ENCODE peak calls at places on chromosome 16, in ten cellular contexts. W is AG10803, B is brain microvascular endothelial cell, G is OCI-LY7, J is cardiac muscle cell, N is prostate gland, Y is astrocyte of the spinal cord, R is mucosa of descending colon, F is IMR-90, I is neural progenitor cell. U is an unnamed sample.

GRCh38 chr16:78538284-78538683 is 438.8 kb downstream of the WWOX start:
- DNase-seq in W (no peak), B (no peak), G (no peak), J (no peak), N (no peak), Y (no peak), R (no peak), F (no peak), I (no peak), U (no peak)

GRCh38 chr16:25265968-25266367 is 8.3 kb upstream of the ZKSCAN2 start:
- DNase-seq in W (no peak), B (no peak), G (no peak), J (no peak), N (no peak), Y (no peak), R (no peak), F (no peak), I (no peak), U (no peak)

GRCh38 chr16:68328860-68329370 is 18.1 kb downstream of the PRMT7 start:
- DNase-seq in W (no peak), B (no peak), G (no peak), J (no peak), N (no peak), Y (no peak), R (no peak), F (no peak), I (no peak), U (no peak)

GRCh38 chr16:88628512-88628974 is 9.8 kb upstream of the IL17C start:
- DNase-seq in W (no peak), B (no peak), G (peak), J (peak), N (no peak), Y (no peak), R (no peak), F (no peak), I (peak), U (peak)

GRCh38 chr16:50653633-50654524 is 27.2 kb downstream of the SNX20 start:
- DNase-seq in W (no peak), B (no peak), G (no peak), J (no peak), N (no peak), Y (no peak), R (no peak), F (no peak), I (peak), U (no peak)

GRCh38 chr16:55842369-55843104 is 9.6 kb upstream of the CES1 start:
- DNase-seq in W (peak), B (peak), G (peak), J (peak), N (peak), Y (peak), R (no peak), F (peak), I (peak), U (peak)

GRCh38 chr16:10114411-10114810 is 67.8 kb downstream of the GRIN2A start:
- DNase-seq in W (peak), B (peak), G (no peak), J (no peak), N (no peak), Y (peak), R (no peak), F (no peak), I (no peak), U (no peak)

GRCh38 chr16:55010492-55011260 is 80.0 kb downstream of the IRX5 start:
- DNase-seq in W (peak), B (no peak), G (no peak), J (no peak), N (no peak), Y (no peak), R (no peak), F (no peak), I (no peak), U (no peak)

GRCh38 chr16:4358831-4359561 is 7.9 kb upstream of the PAM16 start:
- DNase-seq in W (no peak), B (no peak), G (peak), J (peak), N (no peak), Y (no peak), R (peak), F (no peak), I (peak), U (peak)

GRCh38 chr16:14303182-14303618 is 232.1 kb downstream of the MRTFB start:
- DNase-seq in W (no peak), B (no peak), G (no peak), J (peak), N (no peak), Y (no peak), R (no peak), F (peak), I (peak), U (peak)

GRCh38 chr16:10749680-10750035 is 6.0 kb downstream of the NUBP1 start:
- DNase-seq in W (peak), B (no peak), G (no peak), J (no peak), N (no peak), Y (no peak), R (no peak), F (peak), I (no peak), U (peak)

GRCh38 chr16:75011634-75012307 is 12.9 kb downstream of the ZNRF1 start:
- DNase-seq in W (peak), B (peak), G (no peak), J (no peak), N (no peak), Y (peak), R (no peak), F (peak), I (no peak), U (peak)

GRCh38 chr16:68000024-68000423 is 740 bp upstream of the DPEP2 start:
- DNase-seq in W (no peak), B (no peak), G (peak), J (no peak), N (no peak), Y (no peak), R (no peak), F (no peak), I (no peak), U (no peak)

GRCh38 chr16:89052824-89053724 is 40.6 kb upstream of the ACSF3 start:
- DNase-seq in W (peak), B (no peak), G (no peak), J (no peak), N (peak), Y (peak), R (peak), F (peak), I (no peak), U (no peak)

GRCh38 chr16:12187939-12188673 is 211.6 kb downstream of the SNX29 start:
- DNase-seq in W (peak), B (no peak), G (no peak), J (no peak), N (no peak), Y (no peak), R (no peak), F (no peak), I (no peak), U (no peak)

GRCh38 chr16:69921125-69921524 is 30.0 kb upstream of the CLEC18A start:
- DNase-seq in W (peak), B (peak), G (no peak), J (no peak), N (no peak), Y (peak), R (no peak), F (peak), I (no peak), U (peak)

GRCh38 chr16:74726736-74727135 is 26.1 kb upstream of the MLKL start:
- DNase-seq in W (no peak), B (peak), G (peak), J (no peak), N (no peak), Y (no peak), R (no peak), F (no peak), I (no peak), U (peak)

GRCh38 chr16:24102120-24102740 is 153.9 kb upstream of the CACNG3 start:
- DNase-seq in W (no peak), B (no peak), G (no peak), J (no peak), N (no peak), Y (no peak), R (no peak), F (no peak), I (no peak), U (no peak)

GRCh38 chr16:14283786-14284185 is 212.7 kb downstream of the MRTFB start:
- DNase-seq in W (no peak), B (no peak), G (no peak), J (no peak), N (no peak), Y (no peak), R (no peak), F (no peak), I (no peak), U (no peak)

GRCh38 chr16:69204106-69204655 is 17.2 kb downstream of the SNTB2 start:
- DNase-seq in W (no peak), B (no peak), G (no peak), J (no peak), N (no peak), Y (peak), R (no peak), F (no peak), I (no peak), U (no peak)

GRCh38 chr16:50093607-50094570 is 28.1 kb downstream of the HEATR3 start:
- DNase-seq in W (peak), B (peak), G (no peak), J (no peak), N (peak), Y (peak), R (no peak), F (no peak), I (no peak), U (peak)

GRCh38 chr16:22220714-22221113 is 14.6 kb downstream of the EEF2K start:
- DNase-seq in W (no peak), B (no peak), G (no peak), J (no peak), N (peak), Y (no peak), R (no peak), F (no peak), I (no peak), U (peak)

GRCh38 chr16:66701061-66701460 is 4.5 kb upstream of the CMTM4 start:
- DNase-seq in W (no peak), B (no peak), G (peak), J (no peak), N (no peak), Y (no peak), R (no peak), F (no peak), I (no peak), U (peak)

GRCh38 chr16:50154369-50154947 is 1.4 kb downstream of the TENT4B start:
- DNase-seq in W (peak), B (no peak), G (no peak), J (peak), N (no peak), Y (no peak), R (no peak), F (no peak), I (no peak), U (peak)

GRCh38 chr16:87417511-87417910 is 25.4 kb downstream of the MAP1LC3B start:
- DNase-seq in W (no peak), B (no peak), G (no peak), J (no peak), N (no peak), Y (no peak), R (no peak), F (no peak), I (no peak), U (no peak)

GRCh38 chr16:12675852-12676251 is 127.8 kb downstream of the CPPED1 start:
- DNase-seq in W (peak), B (peak), G (no peak), J (no peak), N (no peak), Y (peak), R (no peak), F (peak), I (no peak), U (peak)

GRCh38 chr16:54655171-54655590 is 275.5 kb upstream of the IRX5 start:
- DNase-seq in W (peak), B (no peak), G (no peak), J (peak), N (peak), Y (peak), R (no peak), F (no peak), I (peak), U (peak)

GRCh38 chr16:50002190-50002589 is 22.8 kb upstream of the CNEP1R1 start:
- DNase-seq in W (no peak), B (no peak), G (no peak), J (no peak), N (no peak), Y (no peak), R (no peak), F (no peak), I (no peak), U (peak)

GRCh38 chr16:85056211-85056748 is 28.7 kb downstream of the KIAA0513 start:
- DNase-seq in W (peak), B (no peak), G (peak), J (peak), N (no peak), Y (no peak), R (no peak), F (peak), I (peak), U (peak)
- TF ChIP-seq CTCF in W (peak), B (peak), G (peak), J (peak), N (peak), Y (peak), R (no peak), F (peak), I (peak), U (peak)

DNA sequence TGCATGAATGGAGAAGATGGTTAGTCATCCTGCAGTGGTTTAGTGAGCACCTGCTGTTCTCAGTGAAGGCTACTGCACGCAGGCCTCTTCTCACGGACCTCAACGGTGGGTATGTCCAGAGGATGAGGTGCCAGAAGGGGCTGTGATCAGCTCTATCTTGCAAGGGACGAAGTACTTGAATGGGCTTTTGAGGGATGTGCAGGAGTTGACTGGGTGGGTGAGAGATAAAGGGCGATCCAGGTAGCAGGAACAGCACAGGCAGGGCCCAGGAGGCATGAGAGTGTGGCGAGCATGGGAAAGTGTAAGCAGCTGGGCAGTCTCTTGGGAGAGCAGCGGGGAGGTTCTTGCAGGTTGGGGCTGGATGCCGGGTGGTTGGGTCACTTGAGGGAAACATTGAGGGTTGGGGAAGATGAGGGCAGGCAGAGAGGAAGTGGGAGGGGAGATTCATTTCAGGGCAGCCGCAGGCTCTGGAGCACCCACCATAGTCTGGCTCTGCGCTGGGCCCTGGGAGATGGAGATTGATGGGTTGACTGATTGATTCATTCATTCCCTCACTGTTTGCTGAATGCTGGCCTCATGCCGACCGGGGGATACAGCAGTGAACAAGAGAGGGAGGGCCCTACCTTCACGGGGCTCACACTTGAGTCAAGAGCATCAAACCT is 115.1 kb upstream of the CIBAR2 start:
- DNase-seq in W (no peak), B (no peak), G (peak), J (no peak), N (no peak), Y (peak), R (no peak), F (no peak), I (no peak), U (no peak)
- H3K4me3 ChIP-seq in W (no peak), B (no peak), G (no peak), J (no peak), N (no peak), Y (no peak), R (no peak), F (no peak), I (no peak), U (no peak)

GRCh38 chr16:15961557-15962205 is 12.3 kb downstream of the ABCC1 start:
- DNase-seq in W (no peak), B (no peak), G (no peak), J (no peak), N (no peak), Y (no peak), R (no peak), F (no peak), I (no peak), U (no peak)

GRCh38 chr16:15960124-15960971 is 10.9 kb downstream of the ABCC1 start:
- DNase-seq in W (no peak), B (no peak), G (no peak), J (no peak), N (no peak), Y (no peak), R (no peak), F (no peak), I (no peak), U (no peak)

GRCh38 chr16:15958703-15959348 is 9.4 kb downstream of the ABCC1 start:
- DNase-seq in W (no peak), B (no peak), G (no peak), J (no peak), N (no peak), Y (no peak), R (no peak), F (no peak), I (peak), U (no peak)

GRCh38 chr16:15963307-15963910 is 14.0 kb downstream of the ABCC1 start:
- DNase-seq in W (no peak), B (no peak), G (peak), J (no peak), N (no peak), Y (no peak), R (no peak), F (no peak), I (no peak), U (no peak)

DNA sequence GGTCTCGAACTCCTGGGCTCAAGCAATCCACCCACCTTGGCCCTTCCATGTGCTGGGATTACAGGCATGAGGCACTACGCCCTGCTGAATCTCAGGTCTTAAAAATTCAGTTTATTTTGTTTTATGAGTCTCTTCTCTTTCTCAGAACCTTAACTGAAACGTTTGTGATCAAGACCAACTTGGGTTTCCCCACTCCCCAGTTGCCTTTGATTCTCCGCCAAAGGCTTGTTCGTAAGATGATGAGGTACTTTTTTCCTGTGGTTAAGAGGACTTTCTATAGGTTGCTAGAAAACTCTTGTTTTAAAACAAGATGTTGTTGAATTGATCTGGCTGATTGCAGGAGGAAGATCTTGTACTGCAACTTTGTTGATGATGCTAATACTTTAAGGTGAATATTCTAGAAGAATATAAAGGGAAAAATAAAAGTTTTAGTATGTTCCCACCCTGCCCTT is 11.7 kb downstream of the ABCC1 start:
- DNase-seq in W (no peak), B (no peak), G (peak), J (no peak), N (no peak), Y (peak), R (no peak), F (peak), I (no peak), U (no peak)
- TF ChIP-seq CTCF in W (no peak), B (no peak), G (no peak), J (no peak), N (no peak), Y (no peak), R (no peak), F (no peak), I (no peak), U (no peak)

GRCh38 chr16:704047-704446 is 1.6 kb downstream of the FBXL16 start:
- DNase-seq in W (no peak), B (no peak), G (no peak), J (no peak), N (no peak), Y (no peak), R (no peak), F (no peak), I (no peak), U (no peak)
- H3K4me3 ChIP-seq in W (no peak), B (no peak), G (no peak), J (no peak), N (no peak), Y (no peak), R (no peak), F (no peak), I (no peak), U (no peak)

GRCh38 chr16:2904100-2904921 is 7.4 kb upstream of the FLYWCH1 start:
- DNase-seq in W (peak), B (peak), G (peak), J (peak), N (peak), Y (peak), R (peak), F (peak), I (peak), U (peak)
- TF ChIP-seq CTCF in W (peak), B (peak), G (peak), J (peak), N (peak), Y (peak), R (peak), F (peak), I (peak), U (peak)

GRCh38 chr16:8492690-8493089 is 97.6 kb downstream of the TMEM114 start:
- DNase-seq in W (no peak), B (no peak), G (no peak), J (no peak), N (no peak), Y (no peak), R (no peak), F (no peak), I (no peak), U (no peak)

GRCh38 chr16:8481810-8482209 is 108.5 kb downstream of the TMEM114 start:
- DNase-seq in W (no peak), B (no peak), G (no peak), J (no peak), N (no peak), Y (no peak), R (no peak), F (no peak), I (peak), U (no peak)

GRCh38 chr16:8489580-8489979 is 100.7 kb downstream of the TMEM114 start:
- DNase-seq in W (no peak), B (no peak), G (no peak), J (no peak), N (no peak), Y (no peak), R (no peak), F (no peak), I (no peak), U (no peak)

GRCh38 chr16:8486985-8487384 is 103.3 kb downstream of the TMEM114 start:
- DNase-seq in W (no peak), B (no peak), G (no peak), J (no peak), N (no peak), Y (no peak), R (no peak), F (no peak), I (no peak), U (no peak)
- H3K4me3 ChIP-seq in W (no peak), B (no peak), G (no peak), J (no peak), N (no peak), Y (no peak), R (no peak), F (no peak), I (no peak), U (no peak)

GRCh38 chr16:2150418-2151187 is 2.2 kb downstream of the RAB26 start:
- DNase-seq in W (no peak), B (no peak), G (peak), J (no peak), N (no peak), Y (peak), R (peak), F (peak), I (peak), U (peak)
- TF ChIP-seq CTCF in W (no peak), B (no peak), G (no peak), J (no peak), N (peak), Y (no peak), R (no peak), F (no peak), I (no peak), U (no peak)

GRCh38 chr16:82671743-82672142 is 45.0 kb downstream of the CDH13 start:
- DNase-seq in W (no peak), B (no peak), G (no peak), J (no peak), N (no peak), Y (no peak), R (no peak), F (no peak), I (peak), U (peak)
- H3K4me3 ChIP-seq in W (no peak), B (no peak), G (no peak), J (no peak), N (no peak), Y (no peak), R (no peak), F (no peak), I (no peak), U (no peak)

GRCh38 chr16:31055613-31056012 is 18.4 kb downstream of the ZNF668 start:
- DNase-seq in W (no peak), B (no peak), G (no peak), J (no peak), N (no peak), Y (no peak), R (no peak), F (no peak), I (peak), U (no peak)
- TF ChIP-seq CTCF in W (no peak), B (no peak), G (no peak), J (no peak), N (no peak), Y (no peak), R (no peak), F (no peak), I (no peak), U (no peak)